ENCODE peak calls at places on chromosomes 3 and 15, in five cellular contexts. J is brain microvascular endothelial cell, G is IMR-90, C is heart left ventricle, L is HL-60. O is an unnamed sample.
A peak's percentile ranks its signal among the peaks of the same experiment; 100 is the strongest.

GRCh38 chr15:69908518-69909420 is 188.9 kb downstream of the TLE3 start:
- DNase-seq in J (no peak), G (no peak), C (no peak), L (no peak), O (no peak)

GRCh38 chr15:47924381-47924780 is 196.4 kb upstream of the SLC24A5 start:
- DNase-seq in J (no peak), G (no peak), C (no peak), L (no peak), O (no peak)

GRCh38 chr15:69338535-69339213 is 40.0 kb downstream of the PAQR5 start:
- DNase-seq in J (no peak), G (no peak), C (no peak), L (no peak), O (no peak)

GRCh38 chr3:70982700-70983140 is 600.8 kb downstream of the FOXP1 start:
- DNase-seq in J (peak; percentile 85), G (peak; percentile 86), C (peak; percentile 40), L (no peak), O (no peak)

GRCh38 chr3:170980399-170980798 is 46.1 kb downstream of the SLC2A2 start:
- DNase-seq in J (no peak), G (no peak), C (no peak), L (no peak), O (no peak)

GRCh38 chr15:29090617-29091466 is 178.8 kb downstream of the NSMCE3 start:
- DNase-seq in J (no peak), G (peak; percentile 11), C (no peak), L (peak; percentile 4), O (peak; percentile 36)

GRCh38 chr3:107216711-107217110 is 160.5 kb upstream of the CCDC54 start:
- DNase-seq in J (peak; percentile 96), G (peak; percentile 91), C (peak; percentile 23), L (no peak), O (no peak)

GRCh38 chr15:76185716-76186115 is 125.6 kb downstream of the ETFA start:
- DNase-seq in J (peak; percentile 68), G (peak; percentile 75), C (no peak), L (peak; percentile 45), O (no peak)

GRCh38 chr3:184597783-184598182 is 36.2 kb downstream of the EPHB3 start:
- DNase-seq in J (no peak), G (no peak), C (no peak), L (no peak), O (no peak)

GRCh38 chr3:150348500-150348899 is 59.6 kb upstream of the TSC22D2 start:
- DNase-seq in J (peak; percentile 92), G (peak; percentile 91), C (no peak), L (no peak), O (no peak)

GRCh38 chr3:143634991-143635390 is 213.3 kb downstream of the SLC9A9 start:
- DNase-seq in J (no peak), G (no peak), C (no peak), L (no peak), O (no peak)

GRCh38 chr15:83602021-83602420 is 51.9 kb upstream of the ADAMTSL3 start:
- DNase-seq in J (no peak), G (no peak), C (no peak), L (no peak), O (no peak)

GRCh38 chr3:47065681-47066080 is 86.2 kb downstream of the NBEAL2 start:
- DNase-seq in J (no peak), G (no peak), C (no peak), L (no peak), O (no peak)

GRCh38 chr15:66646308-66646707 is 55.7 kb upstream of the SMAD6 start:
- DNase-seq in J (peak; percentile 45), G (no peak), C (peak; percentile 46), L (no peak), O (no peak)

GRCh38 chr15:66644815-66645345 is 57.2 kb upstream of the SMAD6 start:
- DNase-seq in J (peak; percentile 53), G (peak; percentile 69), C (no peak), L (no peak), O (no peak)

GRCh38 chr15:66644000-66644787 is 57.8 kb upstream of the SMAD6 start:
- DNase-seq in J (peak; percentile 20), G (no peak), C (peak; percentile 26), L (no peak), O (no peak)

GRCh38 chr15:66641485-66642313 is 60.3 kb upstream of the SMAD6 start:
- DNase-seq in J (no peak), G (no peak), C (no peak), L (no peak), O (no peak)

GRCh38 chr15:66642514-66642913 is 59.5 kb upstream of the SMAD6 start:
- DNase-seq in J (no peak), G (no peak), C (no peak), L (no peak), O (no peak)
- TF ChIP-seq CTCF in J (no peak), G (no peak), C (no peak), L (no peak), O (no peak)

GRCh38 chr3:112089956-112090898 is 4.0 kb downstream of the C3orf52 start:
- DNase-seq in J (no peak), G (no peak), C (no peak), L (no peak), O (no peak)

GRCh38 chr3:112086018-112086854 is at the start of gene C3orf52:
- DNase-seq in J (peak; percentile 83), G (peak; percentile 76), C (peak; percentile 85), L (peak; percentile 25), O (peak; percentile 48)

GRCh38 chr3:112088944-112089343 is 2.8 kb downstream of the C3orf52 start:
- DNase-seq in J (no peak), G (no peak), C (no peak), L (no peak), O (no peak)

GRCh38 chr3:112086857-112087524 is 802 bp downstream of the C3orf52 start:
- DNase-seq in J (no peak), G (peak; percentile 57), C (no peak), L (no peak), O (no peak)

DNA sequence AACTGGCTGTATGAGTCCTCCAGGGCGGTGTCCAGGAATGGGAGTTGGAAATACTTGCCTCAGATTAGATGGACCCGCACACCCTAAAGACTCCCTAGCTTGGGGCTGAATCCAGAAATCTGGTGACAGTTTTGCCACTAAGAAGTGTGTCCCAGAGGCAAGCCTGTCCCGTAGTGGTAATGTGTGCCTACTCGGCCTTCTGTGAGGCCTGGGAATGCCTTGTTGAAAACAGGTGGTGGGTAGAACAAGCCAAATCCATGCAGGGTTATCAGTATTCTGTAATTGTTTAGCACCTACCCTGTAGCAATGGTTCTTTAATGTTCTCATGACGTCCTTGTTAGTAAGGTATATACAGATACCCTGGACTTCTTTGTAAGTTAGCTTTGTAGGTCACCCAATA is 1.6 kb downstream of the C3orf52 start:
- DNase-seq in J (no peak), G (no peak), C (no peak), L (no peak), O (no peak)
- TF ChIP-seq CTCF in J (no peak), G (no peak), C (no peak), L (no peak), O (no peak)

DNA sequence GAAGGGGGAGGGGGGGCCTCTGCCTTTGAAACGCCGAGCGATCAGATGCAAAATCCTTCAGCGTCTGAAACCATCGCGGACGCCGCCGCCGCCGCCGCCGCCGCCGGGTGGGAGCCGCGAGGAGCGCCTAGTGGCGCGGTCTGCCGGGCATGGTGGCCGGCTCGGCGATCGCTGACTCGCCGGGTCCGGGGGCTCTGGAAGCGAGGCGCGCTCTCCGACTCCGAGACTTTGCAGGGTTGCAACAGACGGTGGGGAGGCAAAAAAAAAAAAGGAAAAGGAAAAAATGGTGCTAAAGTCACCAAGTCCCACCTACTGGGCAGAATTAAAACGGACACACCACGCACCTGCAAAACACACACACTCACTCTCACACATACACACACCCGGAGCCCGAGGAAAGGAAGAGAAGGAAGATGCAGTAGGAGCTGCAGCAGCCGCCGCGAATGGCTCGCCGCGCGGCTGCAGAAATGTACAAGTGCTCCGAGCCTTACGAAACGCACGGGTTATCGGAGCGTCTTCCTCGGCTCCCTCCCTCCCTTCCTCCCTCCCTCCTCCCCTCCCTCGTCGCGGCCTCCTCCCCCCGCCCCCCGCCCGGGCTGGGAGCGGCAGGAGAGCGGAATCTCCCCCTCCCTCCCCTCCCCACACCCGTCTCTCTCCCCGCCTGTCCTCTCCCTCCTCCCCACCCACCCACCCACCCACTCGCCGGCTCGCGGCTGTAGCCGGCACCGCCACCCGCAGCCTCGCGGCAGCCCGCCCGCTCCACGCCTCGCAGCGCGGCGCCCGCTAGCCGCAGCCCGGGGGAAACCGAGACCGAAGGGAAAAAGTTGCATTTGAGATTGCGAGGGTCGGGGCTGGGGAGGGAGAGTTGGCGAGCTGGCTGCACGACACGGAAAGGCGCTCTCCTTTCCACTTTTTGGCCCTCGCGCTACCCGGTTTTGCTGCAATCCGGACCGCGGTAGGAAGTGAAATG is at the start of gene NTRK3:
- DNase-seq in J (no peak), G (no peak), C (no peak), L (peak; percentile 10), O (no peak)
- TF ChIP-seq CTCF in J (no peak), G (no peak), C (no peak), L (no peak), O (no peak)

GRCh38 chr3:126939347-126939735 is 43.6 kb upstream of the PLXNA1 start:
- DNase-seq in J (no peak), G (no peak), C (no peak), L (no peak), O (no peak)
- TF ChIP-seq CTCF in J (peak; percentile 26), G (no peak), C (no peak), L (no peak), O (no peak)

GRCh38 chr3:61919371-61919770 is 358.0 kb downstream of the PTPRG start:
- DNase-seq in J (no peak), G (no peak), C (no peak), L (no peak), O (no peak)
- TF ChIP-seq CTCF in J (no peak), G (no peak), C (no peak), L (no peak), O (no peak)

DNA sequence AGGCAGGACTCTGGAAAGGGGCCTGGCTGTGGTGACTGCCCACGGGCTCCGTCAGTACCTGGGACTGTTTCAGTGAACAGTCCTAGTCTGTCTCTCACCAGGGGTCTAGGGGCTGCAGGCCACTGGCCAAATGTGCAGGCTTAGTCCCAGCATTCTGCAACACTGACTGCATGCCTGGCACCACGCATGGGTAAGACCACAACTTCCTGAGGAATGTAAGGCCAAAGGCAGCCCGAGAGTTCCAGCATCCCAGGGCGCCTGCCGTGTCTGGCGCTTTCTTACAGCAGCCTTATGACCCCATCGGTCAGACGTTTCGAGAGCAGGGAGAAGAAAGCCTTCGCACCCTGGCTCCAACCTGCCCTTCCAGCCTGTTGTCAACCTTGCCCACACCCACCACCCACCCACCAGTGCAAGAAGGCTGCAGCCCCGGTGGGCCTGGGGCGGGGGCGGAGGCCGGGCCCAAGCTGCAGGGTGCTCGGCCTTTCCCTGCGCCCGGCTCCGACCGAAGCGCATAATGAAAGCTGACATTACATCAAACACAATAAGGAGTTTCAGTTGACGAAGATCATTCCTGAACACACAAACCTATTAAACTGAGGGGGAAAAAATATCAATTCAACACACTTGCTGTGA is 29.5 kb upstream of the TMEM115 start:
- DNase-seq in J (peak; percentile 4), G (no peak), C (no peak), L (no peak), O (no peak)
- TF ChIP-seq CTCF in J (no peak), G (no peak), C (no peak), L (no peak), O (no peak)

DNA sequence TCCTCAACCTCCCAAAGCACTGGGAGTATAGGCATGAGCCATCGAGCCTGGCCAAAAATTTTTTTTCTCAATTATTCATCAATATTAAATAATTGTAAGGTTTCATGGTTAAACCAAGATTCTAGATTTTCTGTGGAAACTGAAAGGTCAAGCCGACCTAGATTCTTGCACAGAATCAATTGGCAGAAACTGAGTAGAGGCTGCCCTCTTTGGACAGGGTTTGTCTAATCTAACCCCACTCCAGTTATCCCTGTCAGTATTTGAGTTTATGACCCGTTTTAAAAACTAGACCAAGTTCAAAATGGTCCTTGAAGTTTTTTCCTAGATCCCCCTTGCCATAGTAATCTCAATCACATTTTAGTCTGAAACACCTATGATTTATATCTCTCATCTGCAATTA is 8.6 kb upstream of the ADAM10 start:
- DNase-seq in J (no peak), G (peak; percentile 33), C (no peak), L (no peak), O (no peak)
- TF ChIP-seq CTCF in J (peak; percentile 39), G (peak; percentile 55), C (peak; percentile 29), L (no peak), O (no peak)

O was measured in CD14-positive monocyte.